ENCODE peak calls at places on chromosomes 1 and 21, in six cellular contexts. N is adrenal gland, F is heart left ventricle, A is BE2C, E is thoracic aorta, I is mesendoderm. Y is an unnamed sample.
A peak's percentile ranks its signal among the peaks of the same experiment; 100 is the strongest.

GRCh38 chr1:172656576-172656975 is 2.3 kb upstream of the FASLG start:
- DNase-seq in N (no peak), F (no peak), A (no peak), E (no peak), I (no peak), Y (no peak)

GRCh38 chr1:60859111-60859510 is 223.2 kb upstream of the NFIA start:
- DNase-seq in N (no peak), F (no peak), A (no peak), E (no peak), I (no peak), Y (no peak)

GRCh38 chr1:61120998-61121397 is 38.6 kb downstream of the NFIA start:
- DNase-seq in N (no peak), F (no peak), A (no peak), E (no peak), I (no peak), Y (no peak)

GRCh38 chr1:66253330-66253921 is 280.5 kb upstream of the SGIP1 start:
- DNase-seq in N (peak; percentile 31), F (no peak), A (no peak), E (no peak), I (peak; percentile 76), Y (no peak)

GRCh38 chr1:60978421-60979357 is 103.7 kb upstream of the NFIA start:
- DNase-seq in N (peak; percentile 71), F (no peak), A (peak; percentile 28), E (no peak), I (peak; percentile 44), Y (no peak)

GRCh38 chr1:1264868-1265272 is 8.8 kb downstream of the UBE2J2 start:
- DNase-seq in N (no peak), F (no peak), A (no peak), E (no peak), I (peak; percentile 65), Y (peak; percentile 94)

GRCh38 chr1:25642710-25643109 is 26.1 kb downstream of the MAN1C1 start:
- DNase-seq in N (peak; percentile 27), F (no peak), A (no peak), E (no peak), I (no peak), Y (no peak)

GRCh38 chr1:116182019-116182714 is 71.0 kb downstream of the MAB21L3 start:
- DNase-seq in N (no peak), F (no peak), A (no peak), E (no peak), I (no peak), Y (no peak)

GRCh38 chr1:157390646-157391045 is 161.7 kb downstream of the FCRL5 start:
- DNase-seq in N (no peak), F (no peak), A (no peak), E (no peak), I (peak; percentile 54), Y (peak; percentile 31)

GRCh38 chr1:240906477-240906876 is 294.5 kb upstream of the GREM2 start:
- DNase-seq in N (peak; percentile 24), F (no peak), A (no peak), E (no peak), I (no peak), Y (no peak)

GRCh38 chr1:179311149-179311700 is 17.6 kb downstream of the SOAT1 start:
- DNase-seq in N (no peak), F (no peak), A (no peak), E (no peak), I (no peak), Y (no peak)

DNA sequence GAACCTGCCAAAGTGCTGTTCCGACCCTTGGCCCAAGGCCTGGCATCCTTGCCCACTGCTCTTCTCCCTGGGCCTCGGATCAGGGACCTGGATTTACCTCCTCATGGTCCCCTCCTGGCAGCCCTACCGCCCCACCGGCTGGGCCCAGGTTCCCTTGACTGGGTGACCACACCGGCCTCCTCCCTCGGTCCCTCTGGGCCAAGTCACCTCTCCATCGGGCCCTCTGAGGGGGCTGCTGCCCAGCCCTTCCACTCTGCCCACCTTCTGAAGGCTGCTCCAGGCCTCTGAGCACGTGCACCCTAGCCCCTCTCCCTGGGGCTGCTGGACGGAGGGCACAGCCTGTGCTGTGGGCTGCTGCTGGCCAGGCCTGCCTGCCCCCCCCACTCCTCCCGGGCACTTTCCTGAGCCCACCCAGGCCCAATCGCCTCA is 9.3 kb upstream of the MMEL1 start:
- DNase-seq in N (no peak), F (no peak), A (no peak), E (no peak), I (no peak), Y (no peak)
- H3K27me3 ChIP-seq in N (no peaks in the 10 kb centered on the region), F (no peaks in the 10 kb centered on the region), A (no peaks in the 10 kb centered on the region), E (no peaks in the 10 kb centered on the region), I (no peaks in the 10 kb centered on the region), Y (no peaks in the 10 kb centered on the region)

GRCh38 chr1:234292548-234292947 is 80.7 kb upstream of the COA6 start:
- DNase-seq in N (no peak), F (no peak), A (no peak), E (no peak), I (no peak), Y (no peak)
- H3K27me3 ChIP-seq in N (no peaks in the 10 kb centered on the region), F (peaks cover 3% of the 10 kb centered on the region), A (peaks cover 15% of the 10 kb centered on the region), E (no peaks in the 10 kb centered on the region), I (no peaks in the 10 kb centered on the region), Y (no peaks in the 10 kb centered on the region)

GRCh38 chr21:32990666-32991065 is 35.1 kb upstream of the OLIG2 start:
- DNase-seq in N (no peak), F (no peak), A (no peak), E (no peak), I (no peak), Y (no peak)
- H3K27me3 ChIP-seq in N (peaks cover 38% of the 10 kb centered on the region), F (peaks cover 3% of the 10 kb centered on the region), A (peaks cover 46% of the 10 kb centered on the region), E (no peaks in the 10 kb centered on the region), I (no peaks in the 10 kb centered on the region), Y (peaks cover 7% of the 10 kb centered on the region)

DNA sequence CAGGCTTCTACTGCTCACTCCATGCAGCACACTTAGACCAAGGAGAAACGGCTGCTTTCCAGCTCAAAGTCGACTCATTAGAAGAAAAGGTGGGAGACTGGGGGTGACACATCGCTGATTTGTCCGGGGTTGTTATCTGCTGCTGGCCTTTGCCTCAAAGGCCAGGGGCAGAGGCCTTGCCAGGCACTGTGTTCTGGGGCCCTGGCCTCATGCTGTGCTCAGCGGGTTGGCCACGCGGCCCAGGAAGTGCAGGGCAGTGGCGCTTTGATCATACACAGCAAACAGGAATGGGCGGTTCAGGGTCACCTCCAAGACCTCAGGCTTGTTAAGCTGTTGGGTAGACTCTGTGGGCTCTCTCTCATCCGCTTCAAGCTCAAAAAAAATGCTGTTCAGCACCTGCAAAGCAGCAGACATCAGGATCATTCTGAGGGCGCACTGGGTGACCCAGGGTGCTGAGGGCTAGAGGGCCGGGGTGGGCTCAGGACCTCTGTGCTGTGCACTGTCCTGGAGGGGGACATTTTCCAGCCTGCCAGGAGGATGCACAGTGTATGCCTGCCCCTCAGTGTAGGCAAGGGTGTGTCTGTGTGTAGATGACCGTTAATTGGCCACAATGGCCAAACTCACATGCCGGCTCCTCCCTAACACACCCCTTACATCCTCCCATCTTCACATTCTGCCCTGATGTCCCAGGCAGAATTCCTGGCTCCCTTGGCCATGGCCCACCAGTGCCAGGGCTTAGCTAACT is 10.8 kb downstream of the AGT start:
- DNase-seq in N (peak; percentile 51), F (no peak), A (no peak), E (no peak), I (no peak), Y (no peak)
- H3K27me3 ChIP-seq in N (no peaks in the 10 kb centered on the region), F (no peaks in the 10 kb centered on the region), A (no peaks in the 10 kb centered on the region), E (no peaks in the 10 kb centered on the region), I (no peaks in the 10 kb centered on the region), Y (peaks cover 1% of the 10 kb centered on the region)

GRCh38 chr1:39205102-39205780 is 746 bp downstream of the MACF1 start:
- DNase-seq in N (peak; percentile 55), F (peak; percentile 67), A (no peak), E (no peak), I (peak; percentile 84), Y (peak; percentile 57)
- H3K27me3 ChIP-seq in N (no peaks in the 10 kb centered on the region), F (no peaks in the 10 kb centered on the region), A (no peaks in the 10 kb centered on the region), E (no peaks in the 10 kb centered on the region), I (no peaks in the 10 kb centered on the region), Y (no peaks in the 10 kb centered on the region)

GRCh38 chr1:111988377-111988742 is 1.1 kb downstream of the KCND3 start:
- DNase-seq in N (no peak), F (no peak), A (no peak), E (no peak), I (no peak), Y (no peak)
- H3K27me3 ChIP-seq in N (peaks cover 4% of the 10 kb centered on the region), F (peaks cover 3% of the 10 kb centered on the region), A (peaks cover 63% of the 10 kb centered on the region), E (no peaks in the 10 kb centered on the region), I (peaks cover 16% of the 10 kb centered on the region), Y (peaks cover 36% of the 10 kb centered on the region)

GRCh38 chr1:162372159-162373071 is 4.2 kb downstream of the SPATA46 start:
- DNase-seq in N (no peak), F (no peak), A (peak; percentile 58), E (no peak), I (peak; percentile 60), Y (no peak)

GRCh38 chr1:162371611-162372010 is 5.0 kb downstream of the SPATA46 start:
- DNase-seq in N (no peak), F (no peak), A (no peak), E (no peak), I (no peak), Y (no peak)

GRCh38 chr1:162373072-162373427 is 3.6 kb downstream of the SPATA46 start:
- DNase-seq in N (no peak), F (no peak), A (no peak), E (no peak), I (no peak), Y (no peak)

GRCh38 chr1:162374406-162374805 is 2.2 kb downstream of the SPATA46 start:
- DNase-seq in N (no peak), F (no peak), A (no peak), E (no peak), I (no peak), Y (no peak)

GRCh38 chr1:162373541-162374375 is 2.9 kb downstream of the SPATA46 start:
- DNase-seq in N (no peak), F (no peak), A (no peak), E (no peak), I (no peak), Y (peak; percentile 49)
- H3K27me3 ChIP-seq in N (no peaks in the 10 kb centered on the region), F (no peaks in the 10 kb centered on the region), A (no peaks in the 10 kb centered on the region), E (no peaks in the 10 kb centered on the region), I (no peaks in the 10 kb centered on the region), Y (no peaks in the 10 kb centered on the region)